ENCODE peak calls at places on chromosomes 5 and 9, in five cellular contexts. F is heart left ventricle, P is H1, R is psoas muscle, E is heart right ventricle. V is an unnamed sample.

GRCh38 chr5:73274121-73274520 is 101.1 kb downstream of the TMEM174 start:
- DNase-seq in F (no peak), E (no peak), R (no peak), P (no peak), V (no peak)

GRCh38 chr9:129576546-129577543 is 44.1 kb downstream of the C9orf50 start:
- DNase-seq in P (no peak), R (no peak), E (peak), F (peak), V (no peak)

GRCh38 chr5:32714836-32715235 is 3.7 kb downstream of the NPR3 start:
- DNase-seq in P (no peak), F (no peak), R (no peak), E (no peak), V (no peak)

GRCh38 chr5:98341711-98342042 is 431.8 kb upstream of the RGMB start:
- DNase-seq in R (no peak), F (no peak), P (no peak), E (no peak), V (no peak)

GRCh38 chr5:17316973-17317459 is 99.6 kb downstream of the BASP1 start:
- DNase-seq in P (no peak), E (no peak), F (no peak), R (no peak), V (no peak)

GRCh38 chr5:76431336-76431735 is 28.3 kb downstream of the IQGAP2 start:
- DNase-seq in E (no peak), R (no peak), P (no peak), F (no peak), V (no peak)

GRCh38 chr5:62937661-62938558 is 359.3 kb downstream of the LRRC70 start:
- DNase-seq in R (no peak), F (no peak), P (no peak), E (no peak), V (no peak)

GRCh38 chr9:96852676-96853075 is 1.6 kb downstream of the ZNF782 start:
- DNase-seq in E (no peak), P (no peak), F (no peak), R (no peak), V (no peak)

GRCh38 chr5:80487829-80488708 is at the start of gene FAM151B:
- DNase-seq in P (peak), F (peak), R (peak), E (peak), V (peak)

GRCh38 chr5:144134181-144134827 is 36.2 kb downstream of the YIPF5 start:
- DNase-seq in R (no peak), E (no peak), P (no peak), F (no peak), V (no peak)

GRCh38 chr5:161546463-161547301 is at the start of gene GABRB2:
- DNase-seq in R (peak), F (no peak), E (peak), P (peak), V (peak)

GRCh38 chr9:126701820-126702500 is 88.2 kb downstream of the LMX1B start:
- DNase-seq in F (no peak), R (no peak), E (no peak), P (no peak), V (peak)

DNA sequence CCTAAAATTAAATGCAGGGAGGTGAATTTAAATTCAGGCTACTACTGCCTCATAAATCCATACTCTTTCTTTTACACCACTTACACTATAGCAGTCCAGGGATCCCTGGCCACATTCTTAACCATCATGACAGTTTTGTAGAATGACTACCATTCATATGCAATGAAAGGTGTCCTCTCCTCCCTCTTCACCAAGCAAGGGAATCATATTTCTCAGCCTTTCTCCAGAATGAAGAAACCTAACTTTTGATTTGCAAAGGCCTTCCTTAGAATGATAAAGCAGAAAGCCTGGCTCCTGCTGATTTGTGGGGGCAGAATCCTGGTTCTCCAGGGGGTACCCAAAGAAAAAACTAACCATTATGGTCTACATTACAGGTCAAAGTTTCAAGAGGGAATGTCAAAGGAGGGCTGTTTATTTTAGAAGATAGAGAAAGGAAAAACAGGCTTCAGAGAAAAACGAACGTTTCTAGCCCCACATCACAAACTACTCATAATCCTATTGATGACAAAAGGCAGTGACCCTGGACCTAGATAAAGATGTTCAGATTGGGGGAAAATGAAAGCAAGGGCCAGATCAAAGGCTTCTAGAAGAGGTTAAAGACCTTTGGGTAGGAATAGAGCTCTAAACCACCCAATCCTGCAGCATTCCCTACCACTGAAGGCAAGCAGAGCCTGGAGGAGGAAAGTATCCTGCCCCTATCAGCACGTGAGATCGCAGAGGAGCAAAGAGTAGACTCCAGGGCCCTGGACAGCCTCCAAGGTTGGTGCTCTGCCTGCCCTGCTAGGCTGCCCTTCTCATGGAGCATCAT is 11.5 kb downstream of the WNT8A start:
- DNase-seq in R (no peak), E (no peak), P (peak), F (no peak), V (no peak)
- H3K4me3 ChIP-seq in R (no peak), E (no peak), P (no peak), F (no peak), V (no peak)

DNA sequence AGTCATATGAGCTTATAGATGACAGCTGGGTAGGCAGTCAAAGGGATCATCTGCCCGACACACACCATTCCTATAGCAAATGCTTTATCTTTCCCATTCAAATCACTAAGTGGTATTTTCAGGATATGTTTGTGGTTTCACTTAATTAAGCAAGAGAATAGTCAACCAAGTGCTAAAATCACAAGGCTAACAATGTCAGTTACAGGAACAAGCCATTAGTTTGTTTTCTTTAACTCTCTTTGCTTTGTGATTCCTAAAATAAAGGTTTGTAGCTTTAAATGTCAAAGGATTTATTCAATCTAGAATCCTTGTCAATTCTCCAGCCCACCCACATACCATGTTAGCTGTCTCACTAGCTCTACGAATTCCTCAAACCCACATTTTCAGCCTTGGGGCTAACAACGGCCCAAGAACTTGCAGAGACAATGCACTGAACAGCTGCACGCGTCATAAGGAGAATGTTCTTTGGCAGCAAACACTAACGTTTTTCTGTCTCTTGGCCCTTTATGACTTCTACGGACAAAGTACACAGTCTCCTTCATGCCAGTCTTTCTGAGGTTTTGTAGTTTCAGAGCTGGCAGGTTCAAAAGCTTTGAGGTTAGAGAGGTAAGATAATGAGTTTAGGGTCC is 56.6 kb downstream of the ELAVL2 start:
- DNase-seq in E (no peak), P (no peak), R (no peak), F (no peak), V (no peak)
- H3K27ac ChIP-seq in E (no peak), P (no peak), R (no peak), F (no peak), V (no peak)

GRCh38 chr9:21402387-21403247 is 6.3 kb upstream of the IFNA8 start:
- DNase-seq in P (peak), R (peak), E (no peak), F (no peak), V (no peak)
- H3K4me3 ChIP-seq in P (peak), R (peak), E (peak), F (peak), V (peak)

GRCh38 chr5:177126771-177127170 is 6.8 kb upstream of the NSD1 start:
- DNase-seq in F (no peak), R (peak), E (no peak), P (no peak), V (no peak)

GRCh38 chr5:177128551-177128976 is 5.0 kb upstream of the NSD1 start:
- DNase-seq in E (no peak), R (no peak), P (no peak), F (no peak), V (peak)

GRCh38 chr5:177122566-177122965 is 11.0 kb upstream of the NSD1 start:
- DNase-seq in P (no peak), R (no peak), F (no peak), E (no peak), V (no peak)

GRCh38 chr5:177124486-177124991 is 9.0 kb upstream of the NSD1 start:
- DNase-seq in E (no peak), F (no peak), R (peak), P (no peak), V (no peak)

DNA sequence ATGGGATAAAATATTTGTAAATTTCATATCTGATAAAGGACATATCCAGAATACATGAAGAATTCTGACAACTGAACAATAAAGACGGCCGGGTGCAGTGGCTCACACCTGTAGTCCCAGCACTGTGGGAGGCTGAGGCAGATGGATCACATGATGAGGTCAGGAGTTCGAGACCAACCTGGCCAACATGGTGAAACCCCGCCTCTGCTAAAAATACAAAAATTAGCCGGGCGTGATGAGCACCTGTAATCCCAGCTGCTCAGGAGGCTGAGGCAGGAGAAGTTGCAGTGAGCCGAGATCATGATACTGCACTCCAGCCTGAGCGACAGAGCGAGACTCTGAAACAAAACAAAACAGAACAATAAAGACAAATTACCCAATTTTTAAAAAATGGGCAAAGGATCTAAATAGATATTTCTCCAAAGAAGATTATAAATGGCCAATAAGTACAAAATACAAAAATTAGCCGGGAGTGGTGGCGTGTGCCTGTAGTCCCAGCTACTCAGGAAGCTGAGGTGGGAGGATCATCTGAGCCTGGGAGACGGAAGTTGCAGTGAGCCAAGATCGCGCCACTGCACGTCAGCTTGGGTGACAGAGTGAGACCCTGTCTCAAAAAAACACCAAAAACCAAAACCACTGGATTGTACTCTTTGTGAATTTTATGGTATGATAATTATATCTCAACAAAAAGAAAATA is 9.6 kb upstream of the NSD1 start:
- DNase-seq in R (peak), F (no peak), E (no peak), P (no peak), V (no peak)
- H3K27ac ChIP-seq in R (no peak), F (no peak), E (no peak), P (no peak), V (no peak)

V was measured in sigmoid colon.